ENCODE peak calls at places on chromosomes 4 and X, in six cellular contexts. One of them, this sample, is unnamed.

GRCh38 chr4:113869743-113870375 is 108.3 kb upstream of the CAMK2D start:
- DNase-seq in A549: no peak
- DNase-seq in HCT116: peak; percentile 1
- DNase-seq in HepG2: no peak
- DNase-seq in GM12878: peak; percentile 54
- DNase-seq in K562: no peak
- DNase-seq in this sample: no peak

GRCh38 chrX:85851418-85851817 is 195.9 kb downstream of the CHM start:
- DNase-seq in A549: peak; percentile 34
- DNase-seq in HCT116: peak; percentile 8
- DNase-seq in HepG2: peak; percentile 14
- DNase-seq in GM12878: no peak
- DNase-seq in K562: peak; percentile 4
- DNase-seq in this sample: no peak

GRCh38 chr4:1403591-1404572 is 2.4 kb downstream of the NKX1-1 start:
- DNase-seq in A549: no peak
- DNase-seq in HCT116: no peak
- DNase-seq in HepG2: no peak
- DNase-seq in GM12878: no peak
- DNase-seq in K562: no peak
- DNase-seq in this sample: no peak

GRCh38 chr4:137531951-137532868 is at the start of gene PCDH18:
- DNase-seq in A549: no peak
- DNase-seq in HCT116: no peak
- DNase-seq in HepG2: no peak
- DNase-seq in GM12878: peak; percentile 15
- DNase-seq in K562: no peak
- DNase-seq in this sample: no peak

GRCh38 chr4:11805837-11806236 is 377.1 kb upstream of the HS3ST1 start:
- DNase-seq in A549: peak; percentile 20
- DNase-seq in HCT116: peak; percentile 53
- DNase-seq in HepG2: no peak
- DNase-seq in GM12878: no peak
- DNase-seq in K562: no peak
- DNase-seq in this sample: peak; percentile 58

GRCh38 chr4:125401784-125402183 is 87.0 kb downstream of the FAT4 start:
- DNase-seq in A549: no peak
- DNase-seq in HCT116: no peak
- DNase-seq in HepG2: no peak
- DNase-seq in GM12878: no peak
- DNase-seq in K562: no peak
- DNase-seq in this sample: no peak

GRCh38 chr4:89572224-89572858 is 264.6 kb downstream of the SNCA start:
- DNase-seq in A549: no peak
- DNase-seq in HCT116: no peak
- DNase-seq in HepG2: no peak
- DNase-seq in GM12878: no peak
- DNase-seq in K562: no peak
- DNase-seq in this sample: no peak

GRCh38 chrX:39633293-39633692 is 464.5 kb downstream of the BCOR start:
- DNase-seq in A549: no peak
- DNase-seq in HCT116: no peak
- DNase-seq in HepG2: no peak
- DNase-seq in GM12878: no peak
- DNase-seq in K562: no peak
- DNase-seq in this sample: peak; percentile 90

GRCh38 chr4:15755321-15755750 is 22.8 kb upstream of the CD38 start:
- DNase-seq in A549: no peak
- DNase-seq in HCT116: no peak
- DNase-seq in HepG2: no peak
- DNase-seq in GM12878: no peak
- DNase-seq in K562: no peak
- DNase-seq in this sample: no peak

GRCh38 chrX:129779747-129780146 is at the start of gene SASH3:
- DNase-seq in A549: no peak
- DNase-seq in HCT116: no peak
- DNase-seq in HepG2: no peak
- DNase-seq in GM12878: no peak
- DNase-seq in K562: no peak
- DNase-seq in this sample: peak; percentile 90

GRCh38 chr4:69089388-69089787 is 6.9 kb upstream of the UGT2B7 start:
- DNase-seq in A549: no peak
- DNase-seq in HCT116: no peak
- DNase-seq in HepG2: no peak
- DNase-seq in GM12878: no peak
- DNase-seq in K562: no peak
- DNase-seq in this sample: no peak

GRCh38 chr4:41991916-41992767 is 1.8 kb downstream of the SLC30A9 start:
- DNase-seq in A549: no peak
- DNase-seq in HCT116: no peak
- DNase-seq in HepG2: peak; percentile 25
- DNase-seq in GM12878: no peak
- DNase-seq in K562: no peak
- DNase-seq in this sample: peak; percentile 26

GRCh38 chrX:108397627-108398392 is 40.4 kb downstream of the COL4A6 start:
- DNase-seq in A549: peak; percentile 32
- DNase-seq in HCT116: no peak
- DNase-seq in HepG2: no peak
- DNase-seq in GM12878: no peak
- DNase-seq in K562: no peak
- DNase-seq in this sample: no peak

GRCh38 chrX:43679778-43680177 is 23.7 kb downstream of the MAOA start:
- DNase-seq in A549: no peak
- DNase-seq in HCT116: no peak
- DNase-seq in HepG2: no peak
- DNase-seq in GM12878: no peak
- DNase-seq in K562: no peak
- DNase-seq in this sample: no peak

GRCh38 chr4:23884261-23884660 is 5.6 kb downstream of the PPARGC1A start:
- DNase-seq in A549: no peak
- DNase-seq in HCT116: no peak
- DNase-seq in HepG2: no peak
- DNase-seq in GM12878: no peak
- DNase-seq in K562: no peak
- DNase-seq in this sample: no peak

GRCh38 chr4:71262161-71262560 is 76.7 kb upstream of the SLC4A4 start:
- DNase-seq in A549: no peak
- DNase-seq in HCT116: no peak
- DNase-seq in HepG2: no peak
- DNase-seq in GM12878: no peak
- DNase-seq in K562: no peak
- DNase-seq in this sample: no peak

GRCh38 chr4:4913147-4913561 is 53.7 kb downstream of the MSX1 start:
- DNase-seq in A549: no peak
- DNase-seq in HCT116: no peak
- DNase-seq in HepG2: no peak
- DNase-seq in GM12878: no peak
- DNase-seq in K562: no peak
- DNase-seq in this sample: no peak

GRCh38 chr4:36467670-36468069 is 186.3 kb downstream of the DTHD1 start:
- DNase-seq in A549: no peak
- DNase-seq in HCT116: no peak
- DNase-seq in HepG2: no peak
- DNase-seq in GM12878: no peak
- DNase-seq in K562: no peak
- DNase-seq in this sample: no peak

GRCh38 chr4:2930821-2931764 is 32.1 kb downstream of the NOP14 start:
- DNase-seq in A549: no peak
- DNase-seq in HCT116: no peak
- DNase-seq in HepG2: no peak
- DNase-seq in GM12878: no peak
- DNase-seq in K562: no peak
- DNase-seq in this sample: peak; percentile 34

GRCh38 chr4:147799986-147800555 is 68.2 kb downstream of the ARHGAP10 start:
- DNase-seq in A549: no peak
- DNase-seq in HCT116: no peak
- DNase-seq in HepG2: no peak
- DNase-seq in GM12878: peak; percentile 92
- DNase-seq in K562: no peak
- DNase-seq in this sample: peak; percentile 14

GRCh38 chr4:94642561-94642866 is 115.2 kb upstream of the BMPR1B start:
- DNase-seq in A549: no peak
- DNase-seq in HCT116: peak; percentile 31
- DNase-seq in HepG2: no peak
- DNase-seq in GM12878: no peak
- DNase-seq in K562: no peak
- DNase-seq in this sample: no peak

GRCh38 chr4:143407475-143407874 is 70.8 kb downstream of the GAB1 start:
- DNase-seq in A549: no peak
- DNase-seq in HCT116: no peak
- DNase-seq in HepG2: no peak
- DNase-seq in GM12878: no peak
- DNase-seq in K562: no peak
- DNase-seq in this sample: no peak

GRCh38 chr4:143404555-143404954 is 67.9 kb downstream of the GAB1 start:
- DNase-seq in A549: no peak
- DNase-seq in HCT116: no peak
- DNase-seq in HepG2: no peak
- DNase-seq in GM12878: peak; percentile 87
- DNase-seq in K562: no peak
- DNase-seq in this sample: no peak

GRCh38 chr4:143403551-143403816 is 66.8 kb downstream of the GAB1 start:
- DNase-seq in A549: no peak
- DNase-seq in HCT116: no peak
- DNase-seq in HepG2: no peak
- DNase-seq in GM12878: no peak
- DNase-seq in K562: no peak
- DNase-seq in this sample: no peak

GRCh38 chr4:143405197-143405730 is 68.6 kb downstream of the GAB1 start:
- DNase-seq in A549: no peak
- DNase-seq in HCT116: no peak
- DNase-seq in HepG2: no peak
- DNase-seq in GM12878: no peak
- DNase-seq in K562: no peak
- DNase-seq in this sample: no peak

GRCh38 chr4:143406523-143406922 is 69.8 kb downstream of the GAB1 start:
- DNase-seq in A549: no peak
- DNase-seq in HCT116: no peak
- DNase-seq in HepG2: peak; percentile 4
- DNase-seq in GM12878: no peak
- DNase-seq in K562: no peak
- DNase-seq in this sample: no peak
- TF ChIP-seq MAX in A549: no peak
- TF ChIP-seq MAX in HCT116: no peak
- TF ChIP-seq MAX in HepG2: no peak
- TF ChIP-seq MAX in GM12878: no peak
- TF ChIP-seq MAX in K562: no peak
- TF ChIP-seq MAX in this sample: no peak

GRCh38 chr4:103207673-103208072 is 9.5 kb upstream of the CENPE start:
- DNase-seq in A549: peak; percentile 11
- DNase-seq in HCT116: peak; percentile 24
- DNase-seq in HepG2: peak; percentile 48
- DNase-seq in GM12878: no peak
- DNase-seq in K562: no peak
- DNase-seq in this sample: peak; percentile 13
- TF ChIP-seq POLR2A in A549: no peak
- TF ChIP-seq POLR2A in HCT116: no peak
- TF ChIP-seq POLR2A in HepG2: no peak
- TF ChIP-seq POLR2A in GM12878: no peak
- TF ChIP-seq POLR2A in K562: no peak
- TF ChIP-seq POLR2A in this sample: no peak

GRCh38 chrX:45718676-45719075 is 518.0 kb upstream of the DIPK2B start:
- DNase-seq in A549: no peak
- DNase-seq in HCT116: no peak
- DNase-seq in HepG2: no peak
- DNase-seq in GM12878: no peak
- DNase-seq in K562: no peak
- DNase-seq in this sample: no peak
- TF ChIP-seq MAX in A549: no peak
- TF ChIP-seq MAX in HCT116: no peak
- TF ChIP-seq MAX in HepG2: no peak
- TF ChIP-seq MAX in GM12878: no peak
- TF ChIP-seq MAX in K562: no peak
- TF ChIP-seq MAX in this sample: no peak

GRCh38 chr4:159520074-159520473 is 417.2 kb downstream of the RAPGEF2 start:
- DNase-seq in A549: no peak
- DNase-seq in HCT116: no peak
- DNase-seq in HepG2: no peak
- DNase-seq in GM12878: no peak
- DNase-seq in K562: no peak
- DNase-seq in this sample: no peak
- TF ChIP-seq POLR2A in A549: no peak
- TF ChIP-seq POLR2A in HCT116: no peak
- TF ChIP-seq POLR2A in HepG2: no peak
- TF ChIP-seq POLR2A in GM12878: no peak
- TF ChIP-seq POLR2A in K562: no peak
- TF ChIP-seq POLR2A in this sample: no peak

GRCh38 chr4:123744664-123745290 is 348.2 kb downstream of the SPRY1 start:
- DNase-seq in A549: no peak
- DNase-seq in HCT116: no peak
- DNase-seq in HepG2: peak; percentile 38
- DNase-seq in GM12878: no peak
- DNase-seq in K562: no peak
- DNase-seq in this sample: peak; percentile 44
- TF ChIP-seq MAX in A549: no peak
- TF ChIP-seq MAX in HCT116: no peak
- TF ChIP-seq MAX in HepG2: no peak
- TF ChIP-seq MAX in GM12878: no peak
- TF ChIP-seq MAX in K562: no peak
- TF ChIP-seq MAX in this sample: no peak

GRCh38 chr4:139920552-139920951 is 233.4 kb downstream of the MAML3 start:
- DNase-seq in A549: no peak
- DNase-seq in HCT116: no peak
- DNase-seq in HepG2: no peak
- DNase-seq in GM12878: no peak
- DNase-seq in K562: no peak
- DNase-seq in this sample: no peak

GRCh38 chr4:139917896-139918295 is 236.1 kb downstream of the MAML3 start:
- DNase-seq in A549: no peak
- DNase-seq in HCT116: no peak
- DNase-seq in HepG2: no peak
- DNase-seq in GM12878: no peak
- DNase-seq in K562: no peak
- DNase-seq in this sample: no peak

GRCh38 chr4:139918591-139918990 is 235.4 kb downstream of the MAML3 start:
- DNase-seq in A549: no peak
- DNase-seq in HCT116: no peak
- DNase-seq in HepG2: no peak
- DNase-seq in GM12878: no peak
- DNase-seq in K562: no peak
- DNase-seq in this sample: no peak

GRCh38 chr4:139918994-139919393 is 235.0 kb downstream of the MAML3 start:
- DNase-seq in A549: no peak
- DNase-seq in HCT116: no peak
- DNase-seq in HepG2: no peak
- DNase-seq in GM12878: no peak
- DNase-seq in K562: no peak
- DNase-seq in this sample: no peak

GRCh38 chr4:139919513-139919912 is 234.5 kb downstream of the MAML3 start:
- DNase-seq in A549: peak; percentile 24
- DNase-seq in HCT116: no peak
- DNase-seq in HepG2: no peak
- DNase-seq in GM12878: no peak
- DNase-seq in K562: no peak
- DNase-seq in this sample: no peak
- TF ChIP-seq POLR2A in A549: no peak
- TF ChIP-seq POLR2A in HCT116: no peak
- TF ChIP-seq POLR2A in HepG2: no peak
- TF ChIP-seq POLR2A in GM12878: no peak
- TF ChIP-seq POLR2A in K562: no peak
- TF ChIP-seq POLR2A in this sample: no peak

This sample was measured in NB4.